ENCODE peak calls at places on chromosomes 2 and 18, in nine cellular contexts. L is A673; K is effector memory CD4-positive, alpha-beta T cell; X is CD8-positive, alpha-beta memory T cell; G is AG04450; R is neural progenitor cell; T is GM23338; O is endodermal cell; Y is SK-N-SH. V is an unnamed sample.

GRCh38 chr2:210000464-210001324 is 1.7 kb upstream of the RPE start:
- DNase-seq in L (no peak), G (no peak), O (no peak), T (peak; percentile 22), Y (no peak), K (no peak), R (no peak), X (no peak), V (no peak)

GRCh38 chr2:66845307-66845706 is 410.4 kb downstream of the MEIS1 start:
- DNase-seq in Y (no peak), K (no peak), O (no peak), R (no peak), G (no peak), T (no peak), L (peak; percentile 85), X (no peak), V (no peak)

GRCh38 chr2:102726128-102727087 is 35.4 kb upstream of the TMEM182 start:
- DNase-seq in L (no peak), G (no peak), K (no peak), R (no peak), X (no peak), T (no peak), O (no peak), Y (no peak), V (no peak)

GRCh38 chr2:10575566-10576300 is 114.0 kb downstream of the NOL10 start:
- DNase-seq in G (peak; percentile 30), X (no peak), R (no peak), K (no peak), T (no peak), Y (no peak), O (no peak), L (no peak), V (peak; percentile 73)

GRCh38 chr2:216584112-216584511 is 49.1 kb upstream of the IGFBP2 start:
- DNase-seq in Y (no peak), X (no peak), L (no peak), O (no peak), K (no peak), G (no peak), T (no peak), R (no peak), V (no peak)

GRCh38 chr2:85945576-85945975 is 56.8 kb upstream of the ST3GAL5 start:
- DNase-seq in K (no peak), T (no peak), Y (no peak), X (no peak), G (no peak), L (no peak), R (no peak), O (no peak), V (no peak)

GRCh38 chr2:173059292-173059691 is 16.4 kb upstream of the MAP3K20 start:
- DNase-seq in X (no peak), O (no peak), G (no peak), Y (no peak), T (no peak), L (no peak), R (no peak), K (no peak), V (no peak)

GRCh38 chr2:227826019-227826521 is 12.4 kb downstream of the CCL20 start:
- DNase-seq in T (no peak), K (peak; percentile 29), G (no peak), R (no peak), Y (no peak), X (no peak), L (no peak), O (no peak), V (no peak)

GRCh38 chr2:216023055-216023648 is 9.8 kb upstream of the MREG start:
- DNase-seq in K (no peak), O (peak; percentile 82), X (peak; percentile 30), L (peak; percentile 67), R (peak; percentile 55), T (peak; percentile 89), G (no peak), Y (peak; percentile 72), V (peak; percentile 43)

GRCh38 chr2:5057895-5058294 is 634.3 kb upstream of the SOX11 start:
- DNase-seq in Y (no peak), O (no peak), G (no peak), L (peak; percentile 51), T (no peak), K (no peak), R (no peak), X (no peak), V (no peak)

GRCh38 chr2:179861027-179861776 is at the start of gene ZNF385B:
- DNase-seq in K (no peak), T (peak; percentile 74), L (peak; percentile 21), R (peak; percentile 84), O (peak; percentile 83), Y (peak; percentile 77), X (no peak), G (no peak), V (no peak)

GRCh38 chr18:8696749-8697211 is 8.6 kb upstream of the MTCL1 start:
- DNase-seq in X (peak; percentile 69), G (no peak), L (peak; percentile 71), O (peak; percentile 92), T (peak; percentile 72), Y (peak; percentile 85), R (peak; percentile 68), K (peak; percentile 55), V (peak; percentile 57)

GRCh38 chr18:79939096-79939495 is 12.4 kb downstream of the SLC66A2 start:
- DNase-seq in T (no peak), G (no peak), X (no peak), L (no peak), Y (no peak), K (no peak), R (no peak), O (peak; percentile 5), V (no peak)

GRCh38 chr2:63440612-63441011 is 147.7 kb downstream of the WDPCP start:
- DNase-seq in R (no peak), Y (no peak), K (no peak), T (no peak), O (no peak), X (no peak), G (peak; percentile 11), L (no peak), V (peak; percentile 58)

GRCh38 chr2:139123795-139124194 is 343.6 kb upstream of the NXPH2 start:
- DNase-seq in G (no peak), X (no peak), T (no peak), K (no peak), R (no peak), L (no peak), O (no peak), Y (no peak), V (no peak)

GRCh38 chr18:48481092-48481491 is 57.7 kb upstream of the CTIF start:
- DNase-seq in K (no peak), Y (no peak), L (no peak), G (no peak), O (no peak), R (no peak), T (no peak), X (no peak), V (no peak)
- H3K27ac ChIP-seq in K (no peak overlapping the region), Y (no peak overlapping the region), L (no peak overlapping the region), G (no peak overlapping the region), O (no peak overlapping the region), R (no peak overlapping the region), T (no peak overlapping the region), X (no peak overlapping the region), V (no peak overlapping the region)

DNA sequence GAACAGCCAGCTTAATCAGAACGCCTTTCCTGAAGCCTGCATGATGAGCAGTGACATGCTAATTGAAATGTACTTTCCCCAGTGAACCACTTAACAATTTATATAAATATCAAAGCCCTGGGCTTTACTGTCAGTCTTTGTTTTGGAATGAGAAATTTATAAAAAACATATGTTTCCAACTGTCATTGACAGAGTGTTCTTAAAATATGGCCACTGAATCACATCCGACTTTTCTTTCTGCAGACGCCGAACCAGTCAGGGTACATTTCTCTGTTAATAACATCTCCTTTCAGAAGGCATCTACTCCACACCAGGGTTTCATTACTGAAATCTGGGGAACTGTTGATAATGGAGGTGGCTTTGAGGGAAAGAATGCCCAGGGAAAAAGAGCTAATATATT is 343.7 kb downstream of the INSIG2 start:
- DNase-seq in L (no peak), Y (no peak), R (no peak), K (no peak), G (no peak), X (no peak), O (no peak), T (no peak), V (no peak)
- H3K27ac ChIP-seq in L (no peak overlapping the region), Y (no peak overlapping the region), R (no peak overlapping the region), K (no peak overlapping the region), G (no peak overlapping the region), X (no peak overlapping the region), O (no peak overlapping the region), T (no peak overlapping the region), V (no peak overlapping the region)

GRCh38 chr18:23982154-23983071 is 32.1 kb upstream of the TTC39C start:
- DNase-seq in X (no peak), O (no peak), Y (peak; percentile 48), R (peak; percentile 30), K (no peak), G (peak; percentile 36), L (no peak), T (peak; percentile 17), V (peak; percentile 59)
- H3K27ac ChIP-seq in X (no peak overlapping the region), O (no peak overlapping the region), Y (peak overlapping the region; percentile 39), R (no peak overlapping the region), K (no peak overlapping the region), G (peak overlapping the region; percentile 34), L (no peak overlapping the region), T (no peak overlapping the region), V (no peak overlapping the region)

GRCh38 chr2:131036696-131037397 is 56.4 kb downstream of the FAM168B start:
- DNase-seq in Y (no peak), K (no peak), G (no peak), X (no peak), R (no peak), T (no peak), L (no peak), O (peak; percentile 47), V (no peak)

GRCh38 chr2:131036269-131036668 is 57.0 kb downstream of the FAM168B start:
- DNase-seq in O (peak; percentile 80), L (no peak), Y (no peak), T (no peak), X (no peak), G (no peak), K (no peak), R (no peak), V (no peak)

GRCh38 chr2:131034122-131035051 is 58.9 kb downstream of the FAM168B start:
- DNase-seq in X (peak; percentile 45), L (peak; percentile 56), T (peak; percentile 72), G (no peak), R (peak; percentile 90), Y (peak; percentile 89), K (no peak), O (peak; percentile 82), V (no peak)

GRCh38 chr2:131035112-131035825 is 58.0 kb downstream of the FAM168B start:
- DNase-seq in G (no peak), Y (peak; percentile 82), X (no peak), K (no peak), L (no peak), T (peak; percentile 46), R (no peak), O (peak; percentile 74), V (no peak)

GRCh38 chr2:131035826-131036231 is 57.4 kb downstream of the FAM168B start:
- DNase-seq in L (no peak), T (no peak), K (no peak), Y (peak; percentile 49), O (peak; percentile 65), R (no peak), G (no peak), X (no peak), V (no peak)
- H3K27ac ChIP-seq in L (no peak overlapping the region), T (no peak overlapping the region), K (no peak overlapping the region), Y (no peak overlapping the region), O (no peak overlapping the region), R (no peak overlapping the region), G (no peak overlapping the region), X (no peak overlapping the region), V (no peak overlapping the region)